ENCODE peak calls at places on chromosomes 16 and 17, in eight cellular contexts. X is prostate gland; B is fibroblast of the aortic adventitia; G is endothelial cell of umbilical vein; P is neural progenitor cell; Q is esophagus squamous epithelium; Z is CD8-positive, alpha-beta memory T cell; S is naive thymus-derived CD4-positive, alpha-beta T cell. C is an unnamed sample.

GRCh38 chr17:38322156-38322779 is 21.5 kb downstream of the GPR179 start:
- DNase-seq in X (no peak), B (peak), G (no peak), P (peak), Q (no peak), Z (peak), S (peak), C (peak)

GRCh38 chr17:32519769-32520701 is 33.2 kb downstream of the CDK5R1 start:
- DNase-seq in X (no peak), B (peak), G (peak), P (peak), Q (no peak), Z (peak), S (peak), C (peak)

GRCh38 chr16:85353839-85354622 is 241.8 kb upstream of the CIBAR2 start:
- DNase-seq in X (peak), B (no peak), G (no peak), P (no peak), Q (no peak), Z (no peak), S (no peak), C (no peak)

GRCh38 chr17:77107506-77108433 is 33.0 kb upstream of the SEC14L1 start:
- DNase-seq in X (no peak), B (no peak), G (no peak), P (no peak), Q (no peak), Z (peak), S (no peak), C (peak)

GRCh38 chr17:18277076-18277475 is 16.6 kb downstream of the MIEF2 start:
- DNase-seq in X (no peak), B (no peak), G (no peak), P (no peak), Q (no peak), Z (no peak), S (no peak), C (no peak)

GRCh38 chr16:1763521-1764511 is 7.5 kb downstream of the NME3 start:
- DNase-seq in X (no peak), B (no peak), G (no peak), P (peak), Q (no peak), Z (no peak), S (no peak), C (no peak)

GRCh38 chr17:56171186-56171959 is 18.1 kb downstream of the ANKFN1 start:
- DNase-seq in X (no peak), B (no peak), G (no peak), P (no peak), Q (no peak), Z (no peak), S (no peak), C (peak)

GRCh38 chr17:383771-384621 is 31.4 kb upstream of the RPH3AL start:
- DNase-seq in X (no peak), B (no peak), G (no peak), P (peak), Q (no peak), Z (no peak), S (no peak), C (no peak)

GRCh38 chr17:82737981-82738877 is 2.8 kb downstream of the FN3K start:
- DNase-seq in X (no peak), B (no peak), G (no peak), P (no peak), Q (no peak), Z (no peak), S (no peak), C (peak)

DNA sequence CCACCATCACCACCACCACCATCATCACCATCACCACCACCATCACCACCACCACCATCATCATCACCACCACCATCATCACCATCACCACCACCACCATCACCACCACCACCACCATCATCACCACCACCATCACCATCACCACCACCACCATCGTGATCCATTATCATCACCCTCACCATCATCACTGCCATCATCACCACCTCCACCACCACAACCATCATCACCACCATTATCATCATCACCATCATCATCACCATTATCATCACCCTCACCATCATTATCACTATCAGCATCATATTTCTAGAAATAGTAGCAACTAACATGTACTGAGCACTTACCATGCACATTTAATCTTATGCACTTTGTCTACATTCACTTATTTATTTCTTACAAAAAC is 94.9 kb downstream of the C16orf95 start:
- DNase-seq in X (no peak), B (no peak), G (no peak), P (no peak), Q (no peak), Z (no peak), S (no peak), C (no peak)
- H3K4me3 ChIP-seq in X (no peak), B (no peak), G (no peak), P (no peak), Q (no peak), Z (no peak), S (no peak), C (no peak)

DNA sequence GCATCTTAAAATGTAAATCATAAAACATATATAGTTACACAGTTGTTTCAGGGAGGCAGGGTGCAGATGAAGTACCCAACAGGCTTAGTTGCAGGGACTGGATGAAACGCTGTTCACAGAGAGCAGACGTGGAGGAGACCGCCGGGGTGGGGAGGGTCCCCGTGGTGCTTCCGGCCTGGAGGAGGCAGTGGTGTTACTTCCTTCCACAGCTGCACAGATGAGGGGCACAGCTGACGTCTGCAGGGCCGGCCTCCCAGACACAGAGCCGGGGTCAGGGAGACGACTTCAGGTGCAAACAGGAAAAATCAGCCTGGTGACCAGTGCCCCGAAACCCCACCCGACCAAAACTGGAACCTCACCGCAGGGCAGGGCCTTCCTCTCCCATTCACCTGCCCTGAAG is 17.1 kb downstream of the SPIRE2 start:
- DNase-seq in X (no peak), B (no peak), G (no peak), P (no peak), Q (no peak), Z (peak), S (peak), C (no peak)
- H3K4me3 ChIP-seq in X (no peak), B (no peak), G (no peak), P (no peak), Q (no peak), Z (no peak), S (no peak), C (no peak)

GRCh38 chr17:59367657-59368045 is 36.2 kb downstream of the YPEL2 start:
- DNase-seq in X (no peak), B (no peak), G (no peak), P (no peak), Q (no peak), Z (no peak), S (no peak), C (peak)

GRCh38 chr17:59366040-59366757 is 34.7 kb downstream of the YPEL2 start:
- DNase-seq in X (no peak), B (no peak), G (no peak), P (peak), Q (no peak), Z (no peak), S (no peak), C (no peak)

GRCh38 chr17:59365383-59365981 is 34.0 kb downstream of the YPEL2 start:
- DNase-seq in X (no peak), B (no peak), G (peak), P (peak), Q (no peak), Z (peak), S (peak), C (no peak)

GRCh38 chr17:59368218-59368857 is 36.9 kb downstream of the YPEL2 start:
- DNase-seq in X (no peak), B (no peak), G (no peak), P (no peak), Q (no peak), Z (no peak), S (no peak), C (no peak)

DNA sequence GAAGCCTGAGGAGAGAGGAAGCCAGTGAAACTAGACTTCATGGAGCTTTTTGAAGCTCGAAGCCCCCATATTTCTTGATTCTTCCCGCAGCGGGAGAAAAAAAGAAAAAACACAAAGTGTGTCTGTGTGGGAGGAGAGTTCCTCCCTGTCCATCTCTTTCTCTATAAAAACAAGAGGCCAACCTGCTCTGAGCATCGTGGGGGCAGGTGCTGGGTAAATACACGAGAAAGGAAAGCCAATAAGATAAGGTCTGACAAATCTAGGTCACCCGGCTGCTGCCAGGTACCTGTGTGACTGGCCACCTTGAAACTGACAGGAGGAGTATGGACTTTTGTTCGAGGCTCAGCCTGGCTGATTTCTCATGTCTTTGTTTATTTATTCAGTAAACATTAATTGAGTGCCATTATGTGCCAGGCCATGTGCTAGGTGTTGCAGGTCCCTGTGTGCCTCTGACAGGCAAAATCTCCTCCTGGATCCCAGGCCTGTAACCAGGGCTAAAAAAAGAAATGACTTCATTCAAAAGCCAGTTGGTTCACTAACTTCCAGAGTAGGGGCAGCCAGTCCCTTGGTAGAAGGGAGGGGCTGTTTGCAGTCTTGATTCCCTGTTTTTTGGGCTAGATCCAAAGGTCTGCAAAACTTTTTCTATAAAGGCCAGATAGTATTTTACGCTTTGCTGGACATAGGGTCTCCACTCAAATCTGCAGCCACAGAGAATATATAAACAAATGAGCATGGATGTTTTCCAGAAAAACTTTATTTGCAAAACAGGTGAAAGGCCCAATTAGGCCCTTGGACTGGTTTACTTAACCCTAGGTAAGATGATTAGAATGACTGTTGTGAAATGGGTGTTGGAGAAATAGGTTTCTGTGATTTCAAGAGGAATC is 35.6 kb downstream of the YPEL2 start:
- DNase-seq in X (peak), B (peak), G (peak), P (no peak), Q (no peak), Z (no peak), S (no peak), C (peak)
- H3K4me3 ChIP-seq in X (no peak), B (no peak), G (no peak), P (peak), Q (no peak), Z (no peak), S (no peak), C (no peak)

DNA sequence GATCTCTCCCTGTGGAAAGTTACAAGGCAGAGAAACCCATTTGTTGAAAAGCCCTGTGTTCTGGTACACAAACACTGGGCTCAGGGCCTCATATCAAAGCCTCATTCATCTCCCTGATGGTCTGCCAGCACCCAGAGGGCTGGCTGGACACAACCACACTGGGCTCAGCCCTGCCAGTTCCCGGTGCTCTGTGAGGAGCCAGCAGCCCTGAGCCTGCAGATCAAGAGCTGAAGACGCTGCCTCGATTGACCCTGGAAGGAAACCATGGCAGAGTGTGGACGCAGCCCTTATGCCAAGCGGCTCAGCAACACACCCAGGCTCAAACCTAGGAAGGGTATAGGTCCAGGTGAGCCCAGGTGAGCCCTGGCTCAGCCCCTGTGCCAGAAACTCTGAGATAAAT is 2.6 kb downstream of the SLC39A11 start:
- DNase-seq in X (peak), B (no peak), G (no peak), P (no peak), Q (no peak), Z (no peak), S (no peak), C (no peak)
- H3K4me3 ChIP-seq in X (no peak), B (no peak), G (no peak), P (no peak), Q (no peak), Z (no peak), S (no peak), C (no peak)